ENCODE peak calls at places on chromosomes 7 and 10, in six cellular contexts. K is tibial nerve, U is progenitor cell of endocrine pancreas, J is GM10248, G is Caco-2, O is RWPE2. P is an unnamed sample.

GRCh38 chr7:87941138-87941537 is 7.1 kb downstream of the ADAM22 start:
- DNase-seq in K (no peak), U (no peak), J (no peak), G (no peak), O (no peak), P (no peak)

GRCh38 chr10:22712959-22713852 is 1.2 kb downstream of the PIP4K2A start:
- DNase-seq in K (peak; percentile 11), U (peak; percentile 20), J (peak; percentile 45), G (peak; percentile 45), O (no peak), P (peak; percentile 32)

GRCh38 chr7:4068286-4068685 is 613.8 kb upstream of the FOXK1 start:
- DNase-seq in K (no peak), U (no peak), J (no peak), G (no peak), O (no peak), P (no peak)

GRCh38 chr10:109695988-109696387 is 227.3 kb downstream of the XPNPEP1 start:
- DNase-seq in K (no peak), U (no peak), J (no peak), G (no peak), O (no peak), P (no peak)

GRCh38 chr7:15755061-15755460 is 68.6 kb upstream of the MEOX2 start:
- DNase-seq in K (no peak), U (no peak), J (no peak), G (no peak), O (no peak), P (no peak)

GRCh38 chr7:28623105-28623730 is 210.9 kb downstream of the CREB5 start:
- DNase-seq in K (no peak), U (no peak), J (no peak), G (no peak), O (no peak), P (no peak)

GRCh38 chr10:117373848-117374505 is 1.3 kb downstream of the PDZD8 start:
- DNase-seq in K (peak; percentile 57), U (no peak), J (peak; percentile 32), G (peak; percentile 39), O (no peak), P (no peak)

GRCh38 chr10:95400789-95401188 is 110.0 kb upstream of the PDLIM1 start:
- DNase-seq in K (no peak), U (no peak), J (no peak), G (no peak), O (no peak), P (no peak)

GRCh38 chr7:93171606-93172226 is 23.5 kb upstream of the SAMD9L start:
- DNase-seq in K (no peak), U (no peak), J (no peak), G (no peak), O (no peak), P (no peak)

GRCh38 chr7:120628233-120628632 is 229.7 kb downstream of the TSPAN12 start:
- DNase-seq in K (no peak), U (no peak), J (no peak), G (no peak), O (no peak), P (no peak)

GRCh38 chr10:70130878-70131559 is 1.6 kb downstream of the AIFM2 start:
- DNase-seq in K (peak; percentile 38), U (no peak), J (peak; percentile 13), G (peak; percentile 77), O (no peak), P (no peak)

GRCh38 chr10:126691456-126691855 is 21.0 kb upstream of the C10orf90 start:
- DNase-seq in K (no peak), U (no peak), J (no peak), G (no peak), O (no peak), P (no peak)

GRCh38 chr10:98924526-98924925 is 311.1 kb downstream of the HPSE2 start:
- DNase-seq in K (no peak), U (no peak), J (no peak), G (no peak), O (no peak), P (no peak)

GRCh38 chr7:148049068-148049467 is 541.5 kb upstream of the C7orf33 start:
- DNase-seq in K (no peak), U (no peak), J (no peak), G (no peak), O (no peak), P (no peak)

GRCh38 chr7:107628461-107629064 is 32.1 kb upstream of the SLC26A4 start:
- DNase-seq in K (no peak), U (no peak), J (no peak), G (no peak), O (no peak), P (no peak)

GRCh38 chr7:155653773-155654172 is 9.3 kb downstream of the RBM33 start:
- DNase-seq in K (no peak), U (no peak), J (no peak), G (no peak), O (no peak), P (no peak)

GRCh38 chr10:86644412-86645110 is 9.8 kb upstream of the OPN4 start:
- DNase-seq in K (no peak), U (no peak), J (peak; percentile 41), G (peak; percentile 32), O (no peak), P (no peak)

GRCh38 chr7:92751902-92752901 is 84.2 kb downstream of the CDK6 start:
- DNase-seq in K (no peak), U (no peak), J (no peak), G (peak; percentile 24), O (no peak), P (no peak)

GRCh38 chr7:91064938-91065337 is 199.3 kb upstream of the FZD1 start:
- DNase-seq in K (no peak), U (no peak), J (no peak), G (no peak), O (no peak), P (no peak)

GRCh38 chr7:77266162-77266807 is 66.7 kb upstream of the FGL2 start:
- DNase-seq in K (no peak), U (no peak), J (peak; percentile 60), G (no peak), O (no peak), P (no peak)

GRCh38 chr7:67401492-67401891 is 404.9 kb downstream of the TYW1 start:
- DNase-seq in K (no peak), U (no peak), J (no peak), G (no peak), O (no peak), P (no peak)

GRCh38 chr10:62862447-62862846 is 46.3 kb upstream of the EGR2 start:
- DNase-seq in K (no peak), U (no peak), J (no peak), G (no peak), O (no peak), P (no peak)

GRCh38 chr10:62866451-62866850 is 50.3 kb upstream of the EGR2 start:
- DNase-seq in K (no peak), U (no peak), J (no peak), G (no peak), O (no peak), P (no peak)

GRCh38 chr10:62860946-62861345 is 44.8 kb upstream of the EGR2 start:
- DNase-seq in K (no peak), U (no peak), J (no peak), G (no peak), O (no peak), P (no peak)

GRCh38 chr10:62858364-62858763 is 42.2 kb upstream of the EGR2 start:
- DNase-seq in K (no peak), U (no peak), J (no peak), G (no peak), O (no peak), P (no peak)

DNA sequence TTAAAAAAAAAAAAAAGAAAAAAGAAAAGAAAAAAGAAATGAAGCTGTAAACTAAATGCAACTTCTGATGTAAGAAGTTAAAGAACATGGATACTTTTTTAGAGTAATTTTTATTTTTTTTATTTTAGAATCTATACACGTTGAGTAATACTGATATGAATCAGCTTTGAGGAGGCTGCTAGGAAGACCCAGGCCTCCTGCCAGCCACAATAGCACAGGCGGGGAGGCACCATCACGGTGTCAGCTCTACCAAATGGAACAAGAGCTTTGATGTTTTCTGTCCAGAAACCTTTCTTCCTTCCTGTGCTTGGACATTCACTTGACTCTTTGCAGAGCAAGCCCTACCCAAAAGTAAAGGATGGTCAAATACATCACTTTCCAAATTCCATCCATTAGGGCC is 45.3 kb upstream of the EGR2 start:
- DNase-seq in K (no peak), U (no peak), J (no peak), G (no peak), O (no peak), P (no peak)
- TF ChIP-seq CTCF in K (no peak), U (no peak), J (no peak), G (no peak), O (no peak), P (no peak)

GRCh38 chr7:95725170-95725569 is 47.2 kb upstream of the DYNC1I1 start:
- DNase-seq in K (no peak), U (no peak), J (no peak), G (peak; percentile 3), O (no peak), P (no peak)

GRCh38 chr7:95718556-95719410 is 53.6 kb upstream of the DYNC1I1 start:
- DNase-seq in K (no peak), U (no peak), J (no peak), G (peak; percentile 10), O (no peak), P (no peak)

GRCh38 chr7:95723583-95724180 is 48.7 kb upstream of the DYNC1I1 start:
- DNase-seq in K (peak; percentile 25), U (peak; percentile 35), J (peak; percentile 31), G (peak; percentile 61), O (no peak), P (peak; percentile 56)
- TF ChIP-seq CTCF in K (no peak), U (peak; percentile 76), J (peak; percentile 35), G (peak; percentile 58), O (peak; percentile 56), P (no peak)

GRCh38 chr7:124031919-124032318 is 948 bp downstream of the TMEM229A start:
- DNase-seq in K (no peak), U (no peak), J (peak; percentile 10), G (no peak), O (no peak), P (no peak)

GRCh38 chr7:124032369-124033092 is at the start of gene TMEM229A:
- DNase-seq in K (no peak), U (peak; percentile 49), J (peak; percentile 22), G (peak; percentile 60), O (peak; percentile 44), P (peak; percentile 47)

GRCh38 chr7:124033807-124034753 is 1.2 kb upstream of the TMEM229A start:
- DNase-seq in K (no peak), U (no peak), J (no peak), G (no peak), O (no peak), P (no peak)

GRCh38 chr7:124034754-124035100 is 1.9 kb upstream of the TMEM229A start:
- DNase-seq in K (no peak), U (no peak), J (no peak), G (no peak), O (no peak), P (no peak)

GRCh38 chr7:124033093-124033806 is 383 bp upstream of the TMEM229A start:
- DNase-seq in K (no peak), U (peak; percentile 29), J (peak; percentile 13), G (no peak), O (no peak), P (peak; percentile 21)
- TF ChIP-seq CTCF in K (no peak), U (no peak), J (no peak), G (no peak), O (no peak), P (no peak)

DNA sequence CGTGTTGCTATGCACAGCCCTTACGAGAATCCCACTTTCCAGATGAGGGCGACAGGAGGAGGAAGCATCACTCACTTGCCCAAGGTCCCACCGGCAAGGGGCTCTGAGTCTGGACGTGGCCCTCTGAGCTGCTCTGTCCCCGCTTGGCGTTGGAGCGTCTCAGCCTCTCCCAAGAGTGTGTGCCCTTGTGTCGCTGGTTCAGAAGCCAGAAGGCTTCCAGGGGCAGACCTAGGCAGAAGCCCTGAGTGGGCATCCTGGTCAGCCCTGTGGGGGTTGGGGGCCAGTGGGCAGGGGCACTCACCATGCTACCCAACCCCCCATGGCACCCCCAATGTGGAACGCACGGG is 96.7 kb downstream of the LHPP start:
- DNase-seq in K (no peak), U (no peak), J (no peak), G (no peak), O (peak; percentile 35), P (no peak)
- TF ChIP-seq CTCF in K (no peak), U (no peak), J (no peak), G (no peak), O (no peak), P (no peak)